ENCODE peak calls at places on chromosome 13, in nine cellular contexts. G is heart left ventricle, Q is ovary, R is body of pancreas, I is adrenal gland, E is Peyer's patch, Z is stomach, T is transverse colon, L is IMR-90. D is an unnamed sample.

GRCh38 chr13:88948501-88948900 is 1277.3 kb downstream of the SLITRK5 start:
- DNase-seq in Z (no peak), R (no peak), T (no peak), I (no peak), L (no peak), E (no peak), Q (no peak), G (no peak), D (no peak)

GRCh38 chr13:24194447-24194846 is 33.9 kb downstream of the SPATA13 start:
- DNase-seq in L (no peak), Q (no peak), Z (no peak), T (no peak), R (no peak), G (no peak), E (no peak), I (no peak), D (no peak)

GRCh38 chr13:75544681-75545333 is 4.8 kb upstream of the UCHL3 start:
- DNase-seq in G (no peak), E (no peak), Z (no peak), L (peak; percentile 90), Q (no peak), T (no peak), I (peak; percentile 41), R (no peak), D (no peak)

GRCh38 chr13:75610466-75610865 is 25.7 kb upstream of the LMO7 start:
- DNase-seq in Q (no peak), T (no peak), G (no peak), I (no peak), L (no peak), E (no peak), R (no peak), Z (no peak), D (no peak)

GRCh38 chr13:102091231-102091630 is 310.6 kb downstream of the FGF14 start:
- DNase-seq in I (no peak), Q (no peak), R (no peak), L (no peak), T (no peak), E (no peak), Z (no peak), G (no peak), D (no peak)

GRCh38 chr13:93624371-93624777 is 397.8 kb downstream of the GPC6 start:
- DNase-seq in T (no peak), E (no peak), R (no peak), Q (no peak), Z (no peak), G (no peak), I (no peak), L (no peak), D (no peak)

GRCh38 chr13:111251646-111252448 is 68.6 kb upstream of the TEX29 start:
- DNase-seq in L (no peak), G (no peak), Q (no peak), I (no peak), T (no peak), Z (no peak), R (no peak), E (no peak), D (no peak)

GRCh38 chr13:51233117-51233826 is 11.1 kb downstream of the FAM124A start:
- DNase-seq in I (no peak), G (no peak), Z (no peak), E (no peak), Q (no peak), T (no peak), L (no peak), R (no peak), D (no peak)

GRCh38 chr13:75771818-75772217 is 135.7 kb downstream of the LMO7 start:
- DNase-seq in I (no peak), T (no peak), Z (no peak), R (no peak), E (no peak), Q (no peak), L (peak; percentile 91), G (no peak), D (no peak)

GRCh38 chr13:20702945-20703784 is at the start of gene IL17D:
- DNase-seq in Z (no peak), Q (peak; percentile 53), L (no peak), G (no peak), R (peak; percentile 32), I (no peak), T (peak; percentile 43), E (no peak), D (peak; percentile 85)

GRCh38 chr13:29441301-29441700 is 154.2 kb downstream of the SLC7A1 start:
- DNase-seq in G (no peak), R (no peak), L (no peak), I (no peak), Q (no peak), E (no peak), Z (no peak), T (no peak), D (no peak)

GRCh38 chr13:41916173-41916954 is 44.5 kb downstream of the VWA8 start:
- DNase-seq in Z (no peak), L (peak; percentile 95), Q (no peak), E (no peak), I (no peak), T (no peak), R (no peak), G (no peak), D (no peak)

DNA sequence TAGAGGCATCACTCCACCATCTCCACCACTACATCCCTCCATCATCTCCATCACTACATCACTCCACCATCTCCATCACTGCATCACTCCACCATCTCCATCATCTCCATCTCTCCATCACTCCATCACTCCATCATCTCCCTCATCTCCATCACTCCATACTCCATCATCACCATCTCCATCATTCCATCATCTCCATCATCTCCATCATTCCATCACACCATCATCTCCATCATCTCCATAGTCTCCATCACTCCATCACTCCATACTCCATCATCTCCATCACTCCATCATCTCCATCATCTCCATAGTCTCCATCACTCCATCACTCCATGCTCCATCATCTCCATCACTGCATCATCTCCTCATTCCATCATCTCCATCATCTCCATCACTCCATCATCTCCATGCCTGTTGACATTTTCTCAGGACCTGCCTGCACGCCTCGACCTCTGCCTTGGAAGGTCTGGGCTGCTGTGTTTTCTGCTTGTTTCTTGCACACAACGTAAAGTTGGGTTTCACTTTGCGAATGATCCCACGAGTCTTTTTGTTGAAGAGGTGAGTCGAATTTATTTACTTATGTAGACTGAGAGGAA is 21.2 kb upstream of the RASA3 start:
- DNase-seq in R (no peak), T (no peak), E (no peak), I (no peak), Z (no peak), L (no peak), G (no peak), Q (no peak), D (no peak)
- H3K4me1 ChIP-seq in R (peaks cover 22% of the 10 kb centered on the region), T (peaks cover 3% of the 10 kb centered on the region), E (no peaks in the 10 kb centered on the region), I (no peaks in the 10 kb centered on the region), Z (no peaks in the 10 kb centered on the region), L (no peaks in the 10 kb centered on the region), G (no peaks in the 10 kb centered on the region), Q (peaks cover 3% of the 10 kb centered on the region), D (peaks cover 54% of the 10 kb centered on the region)

GRCh38 chr13:30616927-30617314 is 799 bp upstream of the USPL1 start:
- DNase-seq in E (peak; percentile 83), R (peak; percentile 77), T (peak; percentile 71), L (peak; percentile 89), Q (no peak), G (peak; percentile 71), Z (peak; percentile 65), I (peak; percentile 81), D (no peak)

GRCh38 chr13:30617315-30618185 is at the start of gene USPL1:
- DNase-seq in R (peak; percentile 99), I (peak; percentile 98), Z (peak; percentile 98), Q (peak; percentile 98), G (peak; percentile 99), T (peak; percentile 99), E (peak; percentile 99), L (peak; percentile 99), D (peak; percentile 100)

GRCh38 chr13:30618938-30619289 is 1.2 kb downstream of the USPL1 start:
- DNase-seq in Z (no peak), E (no peak), T (no peak), I (no peak), L (no peak), R (no peak), Q (no peak), G (no peak), D (no peak)

GRCh38 chr13:30618186-30618937 is 642 bp downstream of the USPL1 start:
- DNase-seq in T (peak; percentile 30), I (peak; percentile 40), E (peak; percentile 64), Z (peak; percentile 27), R (peak; percentile 15), L (no peak), Q (peak; percentile 44), G (no peak), D (peak; percentile 84)

GRCh38 chr13:30615851-30616311 is 1.8 kb upstream of the USPL1 start:
- DNase-seq in T (no peak), L (peak; percentile 41), R (no peak), Z (no peak), G (no peak), E (no peak), Q (no peak), I (no peak), D (no peak)
- TF ChIP-seq POLR2A in T (no peak), L (no peak), R (no peak), Z (no peak), G (no peak), E (no peak), Q (no peak), I (no peak), D (no peak)

DNA sequence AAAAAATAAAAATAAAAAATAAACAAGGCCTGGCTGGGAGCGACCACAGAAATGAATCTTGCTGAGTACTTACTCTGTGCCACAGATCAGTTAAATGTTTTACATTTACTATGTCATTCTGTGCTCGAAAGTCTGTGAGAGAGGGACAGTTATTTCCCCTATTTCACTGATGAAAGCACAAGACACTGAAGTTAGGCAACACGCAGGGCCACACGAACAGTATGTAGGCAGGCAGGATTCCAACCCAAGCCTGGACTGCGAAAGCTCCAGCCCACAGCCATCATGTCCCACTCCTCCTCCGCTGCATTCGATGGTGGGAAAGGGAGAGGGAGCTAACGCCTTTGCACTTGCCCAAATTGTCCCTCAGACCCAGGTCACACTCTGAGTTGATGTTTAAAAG is 34.2 kb downstream of the RUBCNL start:
- DNase-seq in E (no peak), G (peak; percentile 31), I (no peak), T (no peak), Z (no peak), R (no peak), Q (no peak), L (no peak), D (no peak)
- H3K36me3 ChIP-seq in E (no peaks in the 10 kb centered on the region), G (no peaks in the 10 kb centered on the region), I (no peaks in the 10 kb centered on the region), T (no peaks in the 10 kb centered on the region), Z (no peaks in the 10 kb centered on the region), R (no peaks in the 10 kb centered on the region), Q (no peaks in the 10 kb centered on the region), L (no peaks in the 10 kb centered on the region), D (no peaks in the 10 kb centered on the region)

GRCh38 chr13:99258210-99258860 is at the start of gene GPR18:
- DNase-seq in T (no peak), I (no peak), Z (no peak), Q (no peak), E (peak; percentile 71), R (no peak), L (peak; percentile 24), G (no peak), D (no peak)
- H3K4me1 ChIP-seq in T (no peaks in the 10 kb centered on the region), I (no peaks in the 10 kb centered on the region), Z (peaks cover 15% of the 10 kb centered on the region), Q (no peaks in the 10 kb centered on the region), E (peaks cover 5% of the 10 kb centered on the region), R (no peaks in the 10 kb centered on the region), L (peaks cover 4% of the 10 kb centered on the region), G (peaks cover 3% of the 10 kb centered on the region), D (peaks cover 100% of the 10 kb centered on the region)

D was measured in spleen.